ENCODE peak calls at places on chromosomes 4 and X, in seven cellular contexts. E, F, W, A, B, X and R are unnamed samples.

GRCh38 chrX:53930513-53931380 is 113.5 kb downstream of the PHF8 start:
- DNase-seq in A (no peak), B (no peak), W (no peak), F (no peak), E (no peak), X (no peak), R (no peak)

GRCh38 chr4:168124008-168124641 is 31.8 kb downstream of the ANXA10 start:
- DNase-seq in B (no peak), W (no peak), E (peak; percentile 87), X (no peak), A (no peak), F (no peak), R (no peak)

GRCh38 chr4:153616005-153616555 is 68.0 kb upstream of the TLR2 start:
- DNase-seq in B (no peak), W (no peak), X (no peak), F (no peak), A (no peak), E (no peak), R (no peak)

GRCh38 chrX:35890699-35891098 is 28.8 kb upstream of the CFAP47 start:
- DNase-seq in B (no peak), F (peak; percentile 79), X (peak; percentile 10), A (peak; percentile 71), E (peak; percentile 35), W (peak; percentile 64), R (peak; percentile 62)

GRCh38 chr4:87032884-87033533 is 98.2 kb downstream of the AFF1 start:
- DNase-seq in X (no peak), A (no peak), E (peak; percentile 44), B (no peak), W (peak; percentile 59), F (no peak), R (no peak)

GRCh38 chrX:51759055-51759454 is 15.8 kb downstream of the GSPT2 start:
- DNase-seq in X (no peak), B (no peak), F (no peak), A (peak; percentile 67), W (no peak), E (no peak), R (no peak)

GRCh38 chr4:125085-125820 is 952 bp downstream of the ZNF718 start:
- DNase-seq in B (no peak), E (peak; percentile 54), W (peak; percentile 50), X (no peak), A (peak; percentile 85), F (no peak), R (no peak)

GRCh38 chrX:69020316-69020715 is 144.9 kb downstream of the PJA1 start:
- DNase-seq in E (no peak), B (no peak), W (no peak), F (no peak), X (no peak), A (no peak), R (no peak)

GRCh38 chr4:141575884-141576283 is 60.5 kb upstream of the IL15 start:
- DNase-seq in W (no peak), A (no peak), X (no peak), F (no peak), B (no peak), E (no peak), R (no peak)

GRCh38 chr4:169252339-169253086 is 18.2 kb downstream of the SH3RF1 start:
- DNase-seq in X (no peak), F (no peak), B (no peak), W (no peak), A (no peak), E (no peak), R (no peak)

GRCh38 chr4:24434193-24434728 is 150.1 kb downstream of the DHX15 start:
- DNase-seq in F (no peak), A (no peak), X (no peak), W (no peak), B (no peak), E (no peak), R (no peak)

GRCh38 chr4:24428850-24429249 is 155.5 kb downstream of the DHX15 start:
- DNase-seq in E (no peak), X (no peak), W (no peak), F (no peak), B (no peak), A (no peak), R (no peak)

GRCh38 chr4:152243890-152244595 is 291.8 kb downstream of the FBXW7 start:
- DNase-seq in F (no peak), B (no peak), A (no peak), X (no peak), E (no peak), W (no peak), R (no peak)

GRCh38 chr4:152956650-152957436 is 20.7 kb downstream of the FHDC1 start:
- DNase-seq in X (no peak), B (no peak), E (no peak), W (no peak), F (no peak), A (no peak), R (no peak)

GRCh38 chrX:119919835-119920585 is 23.5 kb downstream of the NKAP start:
- DNase-seq in W (no peak), E (no peak), F (no peak), X (no peak), B (no peak), A (no peak), R (no peak)

GRCh38 chr4:187071896-187072295 is 348.2 kb upstream of the FAT1 start:
- DNase-seq in A (no peak), F (no peak), X (no peak), E (no peak), W (no peak), B (no peak), R (no peak)

GRCh38 chr4:83582289-83582756 is 46.4 kb downstream of the GPAT3 start:
- DNase-seq in F (no peak), W (no peak), A (no peak), E (peak; percentile 72), X (no peak), B (no peak), R (no peak)

GRCh38 chr4:5051692-5052423 is 578 bp downstream of the STK32B start:
- DNase-seq in E (peak; percentile 23), W (peak; percentile 56), X (no peak), A (peak; percentile 70), B (no peak), F (no peak), R (no peak)
- TF ChIP-seq EZH2 in E (no peak), W (peak; percentile 87), X (peak; percentile 86), A (peak; percentile 27), B (no peak), F (no peak), R (no peak)

GRCh38 chrX:97524997-97525396 is 641.3 kb downstream of the RPA4 start:
- DNase-seq in F (no peak), B (no peak), W (peak; percentile 17), A (no peak), X (no peak), E (no peak), R (no peak)
- TF ChIP-seq EZH2 in F (no peak), B (no peak), W (no peak), A (no peak), X (no peak), E (no peak), R (no peak)

DNA sequence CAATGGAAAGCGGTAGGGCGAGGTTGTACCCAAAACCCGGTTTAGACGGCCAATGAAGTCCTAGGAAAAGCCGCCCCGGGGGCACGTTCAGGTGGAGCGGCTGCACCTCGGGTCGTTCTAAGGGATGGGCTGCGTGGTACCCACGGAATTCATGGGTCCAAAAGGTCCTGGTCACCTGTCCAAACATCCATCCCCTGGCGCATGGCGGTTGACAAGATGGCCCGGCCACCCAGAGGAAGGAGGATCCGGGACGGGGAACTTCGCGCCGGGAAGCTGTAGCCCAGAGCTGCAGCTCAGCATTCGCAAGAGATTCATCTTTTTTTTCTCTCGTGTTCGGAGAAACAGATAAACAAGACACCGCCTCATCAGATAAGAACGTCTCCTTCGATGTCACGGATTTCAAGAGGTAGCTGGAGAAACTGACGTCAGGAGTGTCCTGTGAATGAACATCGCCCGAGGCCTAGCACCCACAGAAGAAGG is 10.9 kb downstream of the PITX2 start:
- DNase-seq in X (no peak), E (no peak), W (no peak), B (no peak), F (no peak), A (peak; percentile 48), R (no peak)
- TF ChIP-seq EZH2 in X (peak; percentile 73), E (peak; percentile 62), W (no peak), B (no peak), F (no peak), A (peak; percentile 89), R (no peak)

DNA sequence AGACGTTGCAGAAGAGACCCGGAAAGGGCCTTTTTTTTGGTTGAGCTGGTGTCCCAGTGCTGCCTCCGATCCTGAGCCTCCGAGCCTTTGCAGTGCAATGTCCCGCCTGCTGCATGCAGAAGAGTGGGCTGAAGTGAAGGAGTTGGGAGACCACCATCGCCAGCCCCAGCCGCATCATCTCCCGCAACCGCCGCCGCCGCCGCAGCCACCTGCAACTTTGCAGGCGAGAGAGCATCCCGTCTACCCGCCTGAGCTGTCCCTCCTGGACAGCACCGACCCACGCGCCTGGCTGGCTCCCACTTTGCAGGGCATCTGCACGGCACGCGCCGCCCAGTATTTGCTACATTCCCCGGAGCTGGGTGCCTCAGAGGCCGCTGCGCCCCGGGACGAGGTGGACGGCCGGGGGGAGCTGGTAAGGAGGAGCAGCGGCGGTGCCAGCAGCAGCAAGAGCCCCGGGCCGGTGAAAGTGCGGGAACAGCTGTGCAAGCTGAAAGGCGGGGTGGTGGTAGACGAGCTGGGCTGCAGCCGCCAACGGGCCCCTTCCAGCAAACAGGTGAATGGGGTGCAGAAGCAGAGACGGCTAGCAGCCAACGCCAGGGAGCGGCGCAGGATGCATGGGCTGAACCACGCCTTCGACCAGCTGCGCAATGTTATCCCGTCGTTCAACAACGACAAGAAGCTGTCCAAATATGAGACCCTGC is 427 bp downstream of the ATOH1 start:
- DNase-seq in X (no peak), E (no peak), A (peak; percentile 82), B (no peak), W (peak; percentile 67), F (peak; percentile 42), R (no peak)
- TF ChIP-seq EZH2 in X (no peak), E (peak; percentile 74), A (peak; percentile 50), B (no peak), W (no peak), F (no peak), R (no peak)

DNA sequence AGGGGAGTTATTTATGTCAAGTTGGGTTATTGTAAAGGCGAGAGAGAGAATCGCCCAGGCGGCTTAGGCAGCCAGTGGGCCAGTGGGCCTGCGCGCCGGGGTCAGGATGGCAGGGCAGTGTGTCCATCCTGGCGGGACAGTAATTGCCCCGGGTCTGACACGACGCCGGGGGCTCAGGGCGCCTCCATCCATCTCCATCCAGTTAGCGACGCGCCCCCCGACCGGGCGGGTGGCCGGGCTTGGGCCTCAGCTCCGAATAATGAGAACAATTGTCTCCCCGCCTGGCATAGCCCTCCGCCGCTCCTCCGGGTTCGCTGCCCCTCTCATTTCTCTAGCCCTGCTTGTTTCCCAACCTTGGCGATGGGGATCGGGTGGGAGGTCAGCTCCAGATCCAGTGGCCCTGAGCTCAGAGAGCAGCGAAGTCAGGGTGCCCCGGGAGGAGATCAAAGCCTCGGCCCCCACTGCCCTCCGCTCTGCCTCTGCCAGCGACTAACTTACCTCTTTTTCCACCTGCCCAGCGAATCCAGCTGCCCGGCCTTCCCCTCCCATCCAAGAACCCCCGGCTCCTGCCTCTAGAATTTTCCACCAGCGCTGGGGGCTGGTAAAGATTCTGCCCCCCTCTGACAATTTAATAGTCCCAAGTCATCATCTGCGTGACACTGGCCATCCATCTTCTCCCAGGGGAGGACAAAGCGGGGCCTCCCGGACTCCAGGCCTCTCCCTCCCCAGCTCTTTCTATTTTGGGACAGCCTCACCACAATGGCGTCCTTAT is 56.9 kb upstream of the TMEM33 start:
- DNase-seq in B (no peak), W (peak; percentile 59), E (no peak), A (peak; percentile 51), X (no peak), F (no peak), R (no peak)
- TF ChIP-seq EZH2 in B (no peak), W (no peak), E (no peak), A (peak; percentile 65), X (peak; percentile 91), F (no peak), R (no peak)